ENCODE peak calls at places on chromosomes 1 and 21, in eight cellular contexts. G, C, V, M, O, L, Z and K are unnamed samples. For H3K36me3, the result is how much of the 10 kb centered on the place peaks cover.

GRCh38 chr1:163398980-163399379 is 77.2 kb downstream of the NUF2 start:
- DNase-seq in O (no peak), M (no peak), Z (no peak), C (no peak), G (no peak), V (no peak), L (no peak), K (no peak)

GRCh38 chr1:179955731-179956130 is 1.1 kb downstream of the CEP350 start:
- DNase-seq in C (no peak), Z (no peak), L (no peak), G (no peak), O (no peak), M (no peak), V (no peak), K (no peak)

GRCh38 chr1:93450331-93450730 is 2.4 kb downstream of the FNBP1L start:
- DNase-seq in Z (no peak), V (no peak), G (no peak), L (no peak), O (no peak), M (no peak), C (no peak), K (no peak)

GRCh38 chr1:26017606-26018005 is 4.0 kb upstream of the EXTL1 start:
- DNase-seq in L (no peak), G (peak), O (no peak), M (no peak), C (no peak), Z (peak), V (no peak), K (no peak)

GRCh38 chr1:17167783-17168479 is 37.0 kb upstream of the PADI1 start:
- DNase-seq in O (no peak), G (no peak), C (no peak), Z (peak), M (no peak), V (peak), L (no peak), K (no peak)

GRCh38 chr1:63949965-63950364 is 176.1 kb downstream of the ROR1 start:
- DNase-seq in O (peak), M (no peak), Z (peak), G (no peak), L (no peak), C (no peak), V (peak), K (no peak)

GRCh38 chr1:59767119-59767518 is 47.6 kb upstream of the HOOK1 start:
- DNase-seq in C (no peak), O (no peak), Z (peak), M (no peak), G (no peak), L (no peak), V (peak), K (no peak)

GRCh38 chr1:28326505-28326904 is 2.3 kb upstream of the MED18 start:
- DNase-seq in Z (no peak), C (no peak), L (no peak), O (no peak), G (no peak), M (no peak), V (no peak), K (no peak)

GRCh38 chr1:39695011-39695410 is 3.8 kb upstream of the HPCAL4 start:
- DNase-seq in V (peak), Z (no peak), O (no peak), C (no peak), G (no peak), L (no peak), M (no peak), K (no peak)

GRCh38 chr1:147890177-147890790 is 12.3 kb upstream of the GJA8 start:
- DNase-seq in L (peak), V (peak), C (no peak), O (peak), Z (peak), M (peak), G (peak), K (peak)

GRCh38 chr21:40696246-40696645 is 150.7 kb downstream of the DSCAM start:
- DNase-seq in O (no peak), Z (no peak), G (no peak), L (no peak), M (no peak), V (no peak), C (no peak), K (no peak)

GRCh38 chr21:46284077-46284644 is 1.2 kb downstream of the MCM3AP start:
- DNase-seq in O (no peak), G (no peak), L (no peak), V (no peak), C (no peak), Z (no peak), M (no peak), K (no peak)

GRCh38 chr21:46284722-46285121 is 689 bp downstream of the MCM3AP start:
- DNase-seq in V (no peak), Z (no peak), G (no peak), M (no peak), O (no peak), L (no peak), C (no peak), K (no peak)

GRCh38 chr21:46285761-46286667 is at the start of gene YBEY:
- DNase-seq in L (peak), C (peak), O (peak), Z (peak), V (peak), M (peak), G (peak), K (peak)

GRCh38 chr21:46286668-46286982 is 483 bp downstream of the YBEY start:
- DNase-seq in C (no peak), V (no peak), M (no peak), Z (no peak), L (no peak), O (no peak), G (no peak), K (no peak)

GRCh38 chr21:46285206-46285661 is at the start of gene MCM3AP:
- DNase-seq in V (no peak), M (no peak), O (no peak), C (no peak), Z (no peak), G (no peak), L (no peak), K (no peak)
- H3K36me3 ChIP-seq in V (under half), M (under half), O (under half), C (under half), Z (under half), G (under half), L (under half), K (under half)

GRCh38 chr1:85319488-85319887 is 43.1 kb upstream of the BCL10 start:
- DNase-seq in G (no peak), O (no peak), V (no peak), C (no peak), M (no peak), Z (peak), L (no peak), K (no peak)

GRCh38 chr1:85319931-85320330 is 43.5 kb upstream of the BCL10 start:
- DNase-seq in L (no peak), M (no peak), Z (peak), V (no peak), G (no peak), O (no peak), C (no peak), K (no peak)

GRCh38 chr1:85317580-85317979 is 41.1 kb upstream of the BCL10 start:
- DNase-seq in C (no peak), L (no peak), V (no peak), M (no peak), G (no peak), Z (peak), O (no peak), K (no peak)

GRCh38 chr1:85316324-85316723 is 39.9 kb upstream of the BCL10 start:
- DNase-seq in M (no peak), G (no peak), V (no peak), O (no peak), C (no peak), L (no peak), Z (no peak), K (no peak)

GRCh38 chr1:85318217-85318616 is 41.8 kb upstream of the BCL10 start:
- DNase-seq in O (no peak), M (no peak), G (no peak), Z (no peak), V (no peak), L (no peak), C (no peak), K (no peak)
- H3K27ac ChIP-seq in O (no peak), M (no peak), G (no peak), Z (peak), V (peak), L (no peak), C (peak), K (no peak)

DNA sequence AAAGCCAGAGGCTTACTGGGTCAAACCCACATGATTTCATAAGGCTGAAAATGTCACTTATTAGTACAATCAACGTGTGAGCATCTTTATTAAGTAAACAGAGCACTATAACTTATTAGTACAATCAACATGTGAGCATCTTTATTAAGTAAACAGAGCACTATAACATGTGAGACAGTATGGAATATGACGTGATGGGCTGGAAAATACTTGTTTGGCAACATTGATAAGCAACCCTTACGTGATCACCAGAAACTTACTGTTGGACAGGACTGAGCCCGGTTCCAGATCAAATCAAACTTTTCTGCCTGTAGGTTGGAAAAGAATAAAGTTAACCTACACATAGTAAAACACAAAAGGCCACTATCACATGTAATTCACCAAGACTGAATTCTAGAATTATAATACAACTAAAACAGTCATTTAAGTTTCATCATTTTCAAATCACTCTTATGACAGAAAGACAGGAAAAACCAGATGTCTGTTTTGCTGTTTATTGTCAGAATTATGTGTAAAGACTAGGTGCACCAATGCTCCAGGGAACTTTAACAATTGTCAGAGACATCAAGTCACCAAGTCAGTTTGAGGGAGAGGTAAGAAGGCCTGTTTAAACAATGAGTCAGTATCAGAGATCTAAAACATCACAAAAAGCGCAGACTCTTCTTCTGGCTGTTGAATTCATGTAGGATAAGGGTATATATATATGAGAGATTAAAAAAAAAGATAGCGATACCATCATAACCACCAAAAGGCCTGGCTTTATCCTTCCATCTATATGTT is 15.7 kb downstream of the ATPAF1 start:
- DNase-seq in Z (no peak), G (no peak), O (no peak), M (no peak), V (no peak), L (no peak), C (no peak), K (no peak)
- H3K4me3 ChIP-seq in Z (no peak), G (no peak), O (no peak), M (no peak), V (no peak), L (no peak), C (no peak), K (no peak)

DNA sequence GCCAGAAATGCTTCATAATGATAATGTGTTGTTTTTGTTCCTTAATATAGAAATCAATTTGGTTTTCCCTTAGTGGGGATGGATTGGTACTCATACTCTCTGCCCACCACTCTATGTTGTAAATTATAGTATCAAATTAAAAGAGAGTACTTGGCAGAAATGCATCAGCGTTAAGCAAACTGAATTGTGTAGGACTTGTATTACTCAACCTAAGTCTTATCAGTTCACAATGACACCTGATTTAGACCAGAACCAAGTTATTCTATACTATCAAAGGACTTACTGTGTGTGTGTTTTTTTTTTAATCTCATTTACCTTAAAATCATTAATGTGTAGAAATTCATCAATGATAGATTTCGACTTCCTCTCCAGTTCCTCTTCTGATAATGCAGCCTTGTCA is 62.0 kb upstream of the HP1BP3 start:
- DNase-seq in Z (no peak), O (no peak), G (no peak), L (no peak), V (no peak), M (no peak), C (no peak), K (no peak)
- H3K36me3 ChIP-seq in Z (half or more), O (under half), G (half or more), L (half or more), V (under half), M (under half), C (under half), K (under half)

DNA sequence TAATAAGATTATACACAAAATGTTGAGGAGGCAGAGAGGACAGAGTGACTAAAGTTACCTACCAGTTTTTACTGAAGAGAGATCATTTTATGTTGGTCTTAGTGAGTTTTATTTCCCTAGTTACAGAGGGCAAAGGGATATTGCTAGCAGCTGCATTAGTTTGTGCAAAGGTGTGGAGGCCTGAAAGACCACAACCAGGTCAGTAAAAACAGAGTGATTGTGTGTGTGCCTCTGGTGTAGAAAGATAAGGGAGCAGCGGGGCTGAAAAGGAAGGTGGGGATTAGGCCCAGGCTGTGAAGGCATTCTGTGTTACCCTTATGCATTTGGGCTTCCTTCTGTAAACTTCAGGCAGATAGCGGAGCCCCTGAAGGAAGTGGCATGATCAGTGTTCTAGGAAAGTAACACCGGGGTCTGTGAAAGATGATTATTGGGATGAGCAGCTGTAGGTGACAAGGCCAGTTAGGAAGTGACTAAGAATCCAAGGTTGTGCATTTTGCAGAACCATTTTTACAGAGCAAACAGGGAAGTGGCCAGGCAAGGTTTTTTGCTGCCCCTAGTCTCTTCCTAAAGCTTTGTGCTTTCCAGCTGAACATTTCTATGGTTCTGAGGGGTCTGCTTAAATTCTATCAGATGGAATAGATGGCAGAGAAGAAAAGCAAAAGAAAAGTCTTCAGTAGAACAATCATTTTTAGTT is 3.7 kb downstream of the GADD45A start:
- DNase-seq in L (no peak), Z (no peak), M (no peak), G (no peak), C (no peak), V (no peak), O (no peak), K (no peak)
- H3K27ac ChIP-seq in L (peak), Z (peak), M (no peak), G (peak), C (peak), V (peak), O (no peak), K (no peak)

DNA sequence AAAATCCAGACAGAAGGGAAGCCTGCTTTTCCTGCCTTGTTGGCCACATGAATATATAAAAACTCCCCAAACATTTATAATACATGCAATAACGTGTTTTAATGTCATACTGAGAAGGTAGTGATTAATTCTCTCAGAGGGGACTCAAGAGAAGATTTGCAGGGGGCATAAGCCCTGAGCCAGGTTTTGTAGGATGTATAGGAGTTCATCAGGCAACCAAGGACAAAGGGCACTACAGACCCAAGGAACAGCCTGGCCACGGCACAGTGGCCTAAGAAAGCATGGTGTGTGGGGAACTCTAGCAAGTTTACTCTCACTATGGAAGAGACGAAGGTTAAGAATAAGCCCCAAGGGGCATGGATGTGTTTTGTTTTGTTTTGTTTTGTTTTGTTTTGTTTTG is 15.4 kb upstream of the TNNI1 start:
- DNase-seq in C (no peak), V (no peak), M (no peak), G (no peak), L (no peak), O (no peak), Z (no peak), K (no peak)
- H3K4me3 ChIP-seq in C (no peak), V (no peak), M (no peak), G (no peak), L (no peak), O (no peak), Z (no peak), K (no peak)

GRCh38 chr1:160307455-160307854 is 22.5 kb upstream of the PEX19 start:
- DNase-seq in L (peak), V (no peak), M (no peak), G (no peak), Z (no peak), C (no peak), O (no peak), K (no peak)
- H3K36me3 ChIP-seq in L (half or more), V (under half), M (half or more), G (half or more), Z (half or more), C (half or more), O (half or more), K (half or more)

GRCh38 chr21:19853061-19853460 is 1145.1 kb upstream of the NCAM2 start:
- DNase-seq in C (no peak), Z (no peak), V (no peak), L (peak), M (peak), O (no peak), G (no peak), K (no peak)
- H3K27ac ChIP-seq in C (no peak), Z (no peak), V (no peak), L (no peak), M (no peak), O (no peak), G (no peak), K (no peak)

DNA sequence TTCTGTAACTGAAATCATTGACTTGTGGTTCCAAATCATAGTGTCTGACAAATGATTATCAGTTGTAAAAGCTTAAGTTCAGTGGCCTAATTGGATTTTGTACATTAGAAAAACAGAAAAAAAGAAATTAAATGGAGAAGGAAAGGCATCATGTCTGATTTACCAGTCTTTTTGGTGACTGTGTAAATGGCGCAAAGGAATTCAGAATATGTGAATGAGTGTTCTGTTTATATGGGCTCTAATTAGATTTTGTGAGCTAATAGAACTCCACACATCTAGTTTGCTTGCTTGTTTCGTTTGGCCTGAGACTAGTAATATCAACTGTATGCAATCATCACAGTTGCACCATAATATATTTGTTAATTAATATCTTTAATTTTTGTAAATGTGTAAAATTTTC is 151.7 kb downstream of the PLA2G4A start:
- DNase-seq in G (no peak), M (no peak), O (no peak), C (no peak), V (no peak), Z (no peak), L (no peak), K (no peak)
- H3K4me3 ChIP-seq in G (no peak), M (no peak), O (no peak), C (no peak), V (no peak), Z (no peak), L (no peak), K (no peak)